ENCODE peak calls at places on chromosomes 6 and 20, in six cellular contexts. D is posterior cingulate gyrus; K is astrocyte of the spinal cord; P is stimulated activated CD8-positive, alpha-beta memory T cell treated with anti-CD3 and anti-CD28 coated beads, Interleukin-4, amount 100 ng/mL, for 48 hours; W is spleen; Z is AG20443. Q is an unnamed sample.

GRCh38 chr6:43061861-43062260 is 2.4 kb downstream of the KLC4 start:
- DNase-seq in D (no peak), P (no peak), Z (no peak), W (no peak), K (peak), Q (no peak)

GRCh38 chr6:142945071-142945445 is at the start of gene HIVEP2:
- DNase-seq in K (peak), D (peak), Z (peak), W (peak), P (peak), Q (peak)

GRCh38 chr20:49784291-49784690 is 28.3 kb upstream of the SLC9A8 start:
- DNase-seq in D (no peak), P (no peak), W (no peak), K (no peak), Z (no peak), Q (no peak)

GRCh38 chr20:31497838-31498540 is 16.3 kb upstream of the HM13 start:
- DNase-seq in D (no peak), W (no peak), K (no peak), Z (peak), P (no peak), Q (no peak)

GRCh38 chr6:11322252-11322885 is 89.9 kb upstream of the NEDD9 start:
- DNase-seq in Z (no peak), P (no peak), W (no peak), K (no peak), D (no peak), Q (no peak)

GRCh38 chr6:130587778-130588520 is 222.1 kb downstream of the TMEM200A start:
- DNase-seq in Z (peak), K (peak), P (no peak), W (no peak), D (no peak), Q (no peak)

GRCh38 chr6:140178550-140179334 is 804.3 kb upstream of the CITED2 start:
- DNase-seq in K (peak), P (no peak), Z (peak), D (no peak), W (no peak), Q (no peak)

GRCh38 chr6:105279463-105279862 is 99.6 kb upstream of the POPDC3 start:
- DNase-seq in K (no peak), W (no peak), Z (no peak), P (no peak), D (no peak), Q (no peak)

GRCh38 chr6:122145741-122146240 is 253.7 kb upstream of the HSF2 start:
- DNase-seq in K (no peak), D (no peak), P (no peak), W (no peak), Z (no peak), Q (no peak)

GRCh38 chr6:109420751-109421150 is 19.7 kb downstream of the PPIL6 start:
- DNase-seq in Z (no peak), W (no peak), P (no peak), D (no peak), K (no peak), Q (no peak)

GRCh38 chr6:68718379-68719073 is 83.4 kb downstream of the ADGRB3 start:
- DNase-seq in Z (no peak), K (peak), W (no peak), P (no peak), D (no peak), Q (no peak)

GRCh38 chr6:11770546-11771466 is 7.8 kb downstream of the ADTRP start:
- DNase-seq in D (no peak), W (peak), K (peak), P (no peak), Z (peak), Q (peak)

GRCh38 chr20:62707981-62708521 is 585 bp upstream of the NTSR1 start:
- DNase-seq in K (no peak), Z (no peak), P (peak), W (no peak), D (no peak), Q (no peak)

GRCh38 chr6:54072708-54073313 is 38.4 kb upstream of the MLIP start:
- DNase-seq in W (no peak), Z (no peak), K (no peak), D (no peak), P (no peak), Q (no peak)

GRCh38 chr20:41245086-41245707 is 72.3 kb downstream of the ZHX3 start:
- DNase-seq in W (no peak), D (no peak), K (no peak), Z (peak), P (no peak), Q (no peak)

GRCh38 chr6:9482030-9482731 is 932.7 kb downstream of the TFAP2A start:
- DNase-seq in Z (peak), D (no peak), W (no peak), K (peak), P (no peak), Q (no peak)

GRCh38 chr6:42268835-42269204 is 51.2 kb upstream of the MRPS10 start:
- DNase-seq in P (no peak), K (no peak), W (no peak), Z (no peak), D (no peak), Q (no peak)

GRCh38 chr6:142361765-142362540 is 60.1 kb downstream of the ADGRG6 start:
- DNase-seq in D (no peak), Z (no peak), P (no peak), K (peak), W (no peak), Q (no peak)

GRCh38 chr6:90397929-90398674 is 101.5 kb upstream of the BACH2 start:
- DNase-seq in W (no peak), Z (no peak), K (no peak), D (no peak), P (peak), Q (peak)

GRCh38 chr6:149636116-149636515 is 12.4 kb downstream of the KATNA1 start:
- DNase-seq in Z (no peak), D (no peak), K (peak), P (no peak), W (no peak), Q (no peak)

GRCh38 chr6:110897433-110897832 is 22.8 kb downstream of the AMD1 start:
- DNase-seq in W (no peak), D (no peak), P (no peak), Z (no peak), K (no peak), Q (no peak)

GRCh38 chr20:39518649-39519048 is 556.5 kb downstream of the DHX35 start:
- DNase-seq in W (no peak), Z (no peak), K (no peak), P (no peak), D (no peak), Q (no peak)

GRCh38 chr6:155186052-155186658 is 77.7 kb upstream of the CLDN20 start:
- DNase-seq in Z (no peak), D (no peak), K (no peak), W (no peak), P (peak), Q (no peak)

GRCh38 chr6:90496191-90496590 is 90.7 kb downstream of the MAP3K7 start:
- DNase-seq in Z (no peak), P (no peak), D (no peak), W (no peak), K (no peak), Q (no peak)

GRCh38 chr6:51855310-51856082 is 231.9 kb downstream of the PKHD1 start:
- DNase-seq in K (peak), Z (peak), D (no peak), W (no peak), P (no peak), Q (no peak)

GRCh38 chr6:37757381-37757780 is 59.7 kb upstream of the MDGA1 start:
- DNase-seq in D (no peak), W (no peak), Z (no peak), K (no peak), P (no peak), Q (no peak)

GRCh38 chr20:44137210-44137781 is 49.7 kb downstream of the JPH2 start:
- DNase-seq in W (no peak), K (no peak), D (no peak), Z (peak), P (no peak), Q (no peak)

GRCh38 chr20:37395921-37396519 is 50.1 kb downstream of the SRC start:
- DNase-seq in D (no peak), K (no peak), Z (no peak), W (no peak), P (no peak), Q (no peak)

GRCh38 chr6:11975353-11975977 is 36.6 kb upstream of the HIVEP1 start:
- DNase-seq in D (no peak), Z (no peak), W (peak), K (no peak), P (peak), Q (no peak)

GRCh38 chr6:144566868-144567615 is 281.9 kb downstream of the UTRN start:
- DNase-seq in Z (no peak), W (no peak), P (no peak), D (no peak), K (no peak), Q (no peak)

GRCh38 chr20:50798650-50799049 is 3.8 kb downstream of the BCAS4 start:
- DNase-seq in K (no peak), D (no peak), Z (no peak), W (peak), P (no peak), Q (no peak)

GRCh38 chr6:148854086-148854485 is 107.3 kb downstream of the UST start:
- DNase-seq in P (no peak), W (no peak), K (no peak), D (no peak), Z (no peak), Q (no peak)

GRCh38 chr20:33656783-33657703 is 5.1 kb upstream of the C20orf144 start:
- DNase-seq in K (no peak), W (peak), Z (no peak), P (no peak), D (no peak), Q (no peak)

GRCh38 chr6:52976591-52977035 is 18.5 kb downstream of the GSTA4 start:
- DNase-seq in P (peak), Z (no peak), W (no peak), D (no peak), K (no peak), Q (peak)

GRCh38 chr6:54307412-54308036 is 717 bp upstream of the TINAG start:
- DNase-seq in P (no peak), D (no peak), W (no peak), Z (no peak), K (no peak), Q (no peak)

GRCh38 chr6:170122676-170123075 is 168.2 kb downstream of the DLL1 start:
- DNase-seq in P (no peak), Z (no peak), D (no peak), K (no peak), W (no peak), Q (no peak)

Q was measured in body of pancreas.